ENCODE peak calls at places on chromosome 15, in seven cellular contexts. R is colonic mucosa, Y is breast epithelium, H is stomach, X is neural progenitor cell, G is BE2C, L is A673. C is an unnamed sample.

GRCh38 chr15:29815000-29815704 is 7.1 kb downstream of the TJP1 start:
- DNase-seq in R (no peak), Y (no peak), H (no peak), X (no peak), G (no peak), L (peak; percentile 24), C (peak; percentile 31)

GRCh38 chr15:39704684-39705083 is 78.0 kb downstream of the FSIP1 start:
- DNase-seq in R (no peak), Y (no peak), H (no peak), X (no peak), G (no peak), L (no peak), C (no peak)

GRCh38 chr15:55741592-55742497 is 1.1 kb downstream of the PRTG start:
- DNase-seq in R (peak; percentile 29), Y (no peak), H (no peak), X (peak; percentile 70), G (peak; percentile 52), L (peak; percentile 50), C (peak; percentile 24)

GRCh38 chr15:82999905-83000671 is 11.4 kb downstream of the C15orf40 start:
- DNase-seq in R (no peak), Y (no peak), H (no peak), X (peak; percentile 58), G (peak; percentile 28), L (peak; percentile 79), C (peak; percentile 32)

GRCh38 chr15:82414536-82415191 is 15.0 kb upstream of the GOLGA6L9 start:
- DNase-seq in R (no peak), Y (no peak), H (no peak), X (no peak), G (no peak), L (no peak), C (no peak)

GRCh38 chr15:48861813-48862431 is 16.0 kb upstream of the EID1 start:
- DNase-seq in R (peak; percentile 40), Y (no peak), H (no peak), X (peak; percentile 79), G (peak; percentile 68), L (peak; percentile 77), C (peak; percentile 35)

GRCh38 chr15:98914626-98915025 is 93.0 kb downstream of the PGPEP1L start:
- DNase-seq in R (no peak), Y (no peak), H (no peak), X (no peak), G (no peak), L (no peak), C (no peak)

GRCh38 chr15:31869640-31870335 is 160.5 kb upstream of the CHRNA7 start:
- DNase-seq in R (no peak), Y (no peak), H (no peak), X (peak; percentile 69), G (peak; percentile 22), L (peak; percentile 19), C (peak; percentile 29)

GRCh38 chr15:61750271-61751084 is 309.8 kb downstream of the VPS13C start:
- DNase-seq in R (peak; percentile 72), Y (peak; percentile 71), H (peak; percentile 50), X (no peak), G (peak; percentile 25), L (no peak), C (no peak)

GRCh38 chr15:89167267-89168176 is 53.9 kb downstream of the RLBP1 start:
- DNase-seq in R (no peak), Y (peak; percentile 57), H (peak; percentile 36), X (no peak), G (no peak), L (peak; percentile 34), C (peak; percentile 51)

GRCh38 chr15:57306944-57307411 is 69.3 kb upstream of the CGNL1 start:
- DNase-seq in R (no peak), Y (no peak), H (no peak), X (no peak), G (no peak), L (no peak), C (peak; percentile 50)

GRCh38 chr15:32651229-32651837 is 9.8 kb downstream of the SCG5 start:
- DNase-seq in R (peak; percentile 64), Y (no peak), H (peak; percentile 56), X (peak; percentile 74), G (peak; percentile 70), L (peak; percentile 74), C (no peak)

GRCh38 chr15:93997071-93997658 is 234.2 kb upstream of the MCTP2 start:
- DNase-seq in R (no peak), Y (no peak), H (no peak), X (peak; percentile 21), G (peak; percentile 47), L (peak; percentile 48), C (no peak)

GRCh38 chr15:69740684-69741083 is 288.1 kb downstream of the RPLP1 start:
- DNase-seq in R (no peak), Y (no peak), H (no peak), X (no peak), G (no peak), L (no peak), C (no peak)

DNA sequence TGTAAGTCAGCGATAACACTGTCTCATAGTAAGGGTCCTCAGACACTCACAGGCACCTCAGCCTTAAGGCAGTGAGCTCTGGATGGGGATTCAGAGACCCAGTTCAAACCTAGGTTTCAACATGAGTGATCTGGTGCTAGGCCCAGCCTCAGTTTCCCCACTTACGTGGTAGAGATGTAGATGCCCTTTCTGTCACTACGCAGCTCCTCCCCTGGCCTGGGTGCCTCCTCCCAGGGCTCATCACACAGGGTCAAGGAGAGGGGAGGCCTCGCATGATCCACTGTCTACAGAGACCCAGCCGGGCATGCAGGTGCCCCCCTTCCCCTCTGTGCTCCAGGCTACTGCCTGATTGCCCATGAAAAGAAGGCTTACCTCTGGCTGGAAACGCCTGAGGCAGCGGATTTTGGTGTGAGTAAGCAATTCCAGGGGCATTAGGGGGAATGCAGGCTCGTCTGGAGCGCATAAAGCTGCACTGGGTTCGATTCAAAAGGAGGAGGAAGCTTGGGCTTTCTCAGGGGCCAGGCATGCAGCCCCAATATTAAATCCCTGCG is 69.9 kb upstream of the ANKRD34C start:
- DNase-seq in R (no peak), Y (no peak), H (no peak), X (peak; percentile 83), G (no peak), L (no peak), C (no peak)
- H3K27me3 ChIP-seq in R (peaks cover 4% of the 10 kb centered on the region), Y (no peaks in the 10 kb centered on the region), H (peaks cover 84% of the 10 kb centered on the region), X (peaks cover 19% of the 10 kb centered on the region), G (peaks cover 3% of the 10 kb centered on the region), L (peaks cover 56% of the 10 kb centered on the region), C (peaks cover 57% of the 10 kb centered on the region)

GRCh38 chr15:76514292-76514691 is 177.7 kb downstream of the ISL2 start:
- DNase-seq in R (no peak), Y (no peak), H (no peak), X (peak; percentile 52), G (no peak), L (no peak), C (no peak)
- TF ChIP-seq CTCF in R (no peak), Y (no peak), H (no peak), X (no peak), G (no peak), L (no peak), C (no peak)

GRCh38 chr15:64162869-64163661 is at the start of gene PPIB:
- DNase-seq in R (peak; percentile 97), Y (peak; percentile 96), H (peak; percentile 99), X (peak; percentile 96), G (peak; percentile 99), L (peak; percentile 99), C (peak; percentile 98)
- H3K4me1 ChIP-seq in R (peaks cover 7% of the 10 kb centered on the region), Y (peaks cover 10% of the 10 kb centered on the region), H (peaks cover 44% of the 10 kb centered on the region), X (peaks cover 15% of the 10 kb centered on the region), G (peaks cover 3% of the 10 kb centered on the region), L (peaks cover 10% of the 10 kb centered on the region), C (peaks cover 58% of the 10 kb centered on the region)

DNA sequence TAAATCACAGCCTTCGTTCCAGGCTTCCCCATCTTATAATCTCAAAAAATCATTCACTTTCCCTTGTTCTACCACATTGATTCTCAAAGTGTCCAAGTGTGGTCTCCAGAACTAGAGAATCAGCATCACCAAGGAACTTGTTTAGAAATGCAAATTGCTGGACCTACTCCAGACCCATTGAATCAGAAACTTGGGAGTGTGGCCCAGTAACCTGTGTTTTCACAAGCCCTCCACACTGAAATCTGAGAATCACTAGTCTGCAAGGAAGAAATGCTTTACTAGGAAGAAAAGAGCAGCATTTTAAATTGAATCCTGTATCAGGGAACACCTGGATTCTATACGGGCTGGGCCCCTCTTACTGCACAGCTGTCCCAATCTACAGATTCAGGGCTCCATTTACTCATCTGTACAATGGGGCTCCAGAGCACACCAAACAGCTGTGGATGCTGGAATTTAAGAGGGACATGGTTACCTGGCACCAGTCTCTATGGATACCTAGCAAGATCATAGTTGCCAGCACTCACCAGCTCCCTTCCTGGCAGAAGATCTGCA is 3.9 kb downstream of the MEGF11 start:
- DNase-seq in R (no peak), Y (no peak), H (no peak), X (no peak), G (no peak), L (no peak), C (no peak)
- H3K27me3 ChIP-seq in R (peaks cover 42% of the 10 kb centered on the region), Y (peaks cover 5% of the 10 kb centered on the region), H (peaks cover 68% of the 10 kb centered on the region), X (peaks cover 67% of the 10 kb centered on the region), G (peaks cover 22% of the 10 kb centered on the region), L (peaks cover 77% of the 10 kb centered on the region), C (peaks cover 14% of the 10 kb centered on the region)

GRCh38 chr15:50116477-50116876 is 2.6 kb downstream of the ATP8B4 start:
- DNase-seq in R (peak; percentile 31), Y (no peak), H (no peak), X (peak; percentile 65), G (no peak), L (peak; percentile 12), C (peak; percentile 32)
- TF ChIP-seq CTCF in R (peak; percentile 18), Y (no peak), H (no peak), X (peak; percentile 57), G (peak; percentile 34), L (peak; percentile 42), C (peak; percentile 36)

GRCh38 chr15:67072442-67072841 is 7.0 kb downstream of the SMAD3 start:
- DNase-seq in R (no peak), Y (no peak), H (no peak), X (no peak), G (no peak), L (no peak), C (no peak)
- H3K4me1 ChIP-seq in R (peaks cover 24% of the 10 kb centered on the region), Y (no peaks in the 10 kb centered on the region), H (peaks cover 77% of the 10 kb centered on the region), X (peaks cover 42% of the 10 kb centered on the region), G (no peaks in the 10 kb centered on the region), L (peaks cover 39% of the 10 kb centered on the region), C (peaks cover 35% of the 10 kb centered on the region)

GRCh38 chr15:74351639-74352038 is 15.8 kb downstream of the CYP11A1 start:
- DNase-seq in R (no peak), Y (no peak), H (no peak), X (no peak), G (no peak), L (no peak), C (no peak)
- H3K27me3 ChIP-seq in R (no peaks in the 10 kb centered on the region), Y (no peaks in the 10 kb centered on the region), H (peaks cover 6% of the 10 kb centered on the region), X (no peaks in the 10 kb centered on the region), G (no peaks in the 10 kb centered on the region), L (no peaks in the 10 kb centered on the region), C (no peaks in the 10 kb centered on the region)